ENCODE peak calls at places on chromosomes 4 and X, in seven cellular contexts. One of them, this sample, is unnamed.

GRCh38 chr4:137545461-137545861 is 13.2 kb upstream of the PCDH18 start:
- DNase-seq in colonic mucosa: no peak
- DNase-seq in AG08396: peak; percentile 67
- DNase-seq in amniotic epithelial cell: peak; percentile 98
- DNase-seq in activated naive CD8-positive, alpha-beta T cell treated with anti-CD3 and anti-CD28 coated beads, Interleukin-2, amount 10 ng/mL, durations not matched to agents 7 days and 5 days: no peak
- DNase-seq in stromal cell of bone marrow: peak; percentile 84
- DNase-seq in WERI-Rb-1: no peak
- DNase-seq in this sample: no peak

GRCh38 chr4:105651879-105652640 is 56.4 kb downstream of the INTS12 start:
- DNase-seq in AG08396: no peak
- DNase-seq in amniotic epithelial cell: no peak
- DNase-seq in stromal cell of bone marrow: no peak
- DNase-seq in WERI-Rb-1: no peak
- DNase-seq in colonic mucosa: no peak
- DNase-seq in activated naive CD8-positive, alpha-beta T cell treated with anti-CD3 and anti-CD28 coated beads, Interleukin-2, amount 10 ng/mL, durations not matched to agents 7 days and 5 days: no peak
- DNase-seq in this sample: no peak

GRCh38 chr4:98710831-98711230 is 52.4 kb upstream of the TSPAN5 start:
- DNase-seq in amniotic epithelial cell: peak; percentile 34
- DNase-seq in stromal cell of bone marrow: no peak
- DNase-seq in colonic mucosa: no peak
- DNase-seq in activated naive CD8-positive, alpha-beta T cell treated with anti-CD3 and anti-CD28 coated beads, Interleukin-2, amount 10 ng/mL, durations not matched to agents 7 days and 5 days: no peak
- DNase-seq in WERI-Rb-1: no peak
- DNase-seq in AG08396: peak; percentile 14
- DNase-seq in this sample: no peak

GRCh38 chrX:48961585-48962091 is 4.2 kb upstream of the OTUD5 start:
- DNase-seq in amniotic epithelial cell: peak; percentile 78
- DNase-seq in activated naive CD8-positive, alpha-beta T cell treated with anti-CD3 and anti-CD28 coated beads, Interleukin-2, amount 10 ng/mL, durations not matched to agents 7 days and 5 days: no peak
- DNase-seq in AG08396: no peak
- DNase-seq in stromal cell of bone marrow: no peak
- DNase-seq in colonic mucosa: no peak
- DNase-seq in WERI-Rb-1: no peak
- DNase-seq in this sample: no peak

GRCh38 chrX:40152173-40152705 is 54.5 kb upstream of the BCOR start:
- DNase-seq in amniotic epithelial cell: no peak
- DNase-seq in colonic mucosa: peak; percentile 54
- DNase-seq in activated naive CD8-positive, alpha-beta T cell treated with anti-CD3 and anti-CD28 coated beads, Interleukin-2, amount 10 ng/mL, durations not matched to agents 7 days and 5 days: no peak
- DNase-seq in stromal cell of bone marrow: no peak
- DNase-seq in AG08396: peak; percentile 63
- DNase-seq in WERI-Rb-1: no peak
- DNase-seq in this sample: no peak

GRCh38 chrX:68432648-68433047 is 647 bp downstream of the OPHN1 start:
- DNase-seq in amniotic epithelial cell: peak; percentile 72
- DNase-seq in WERI-Rb-1: peak; percentile 7
- DNase-seq in colonic mucosa: no peak
- DNase-seq in stromal cell of bone marrow: no peak
- DNase-seq in activated naive CD8-positive, alpha-beta T cell treated with anti-CD3 and anti-CD28 coated beads, Interleukin-2, amount 10 ng/mL, durations not matched to agents 7 days and 5 days: no peak
- DNase-seq in AG08396: no peak
- DNase-seq in this sample: no peak

GRCh38 chr4:40514409-40515025 is 115.1 kb downstream of the RBM47 start:
- DNase-seq in AG08396: no peak
- DNase-seq in stromal cell of bone marrow: no peak
- DNase-seq in activated naive CD8-positive, alpha-beta T cell treated with anti-CD3 and anti-CD28 coated beads, Interleukin-2, amount 10 ng/mL, durations not matched to agents 7 days and 5 days: no peak
- DNase-seq in colonic mucosa: peak; percentile 83
- DNase-seq in WERI-Rb-1: peak; percentile 64
- DNase-seq in amniotic epithelial cell: no peak
- DNase-seq in this sample: no peak

GRCh38 chr4:105758958-105759357 is 50.4 kb downstream of the GSTCD start:
- DNase-seq in WERI-Rb-1: no peak
- DNase-seq in colonic mucosa: no peak
- DNase-seq in stromal cell of bone marrow: no peak
- DNase-seq in AG08396: no peak
- DNase-seq in amniotic epithelial cell: no peak
- DNase-seq in activated naive CD8-positive, alpha-beta T cell treated with anti-CD3 and anti-CD28 coated beads, Interleukin-2, amount 10 ng/mL, durations not matched to agents 7 days and 5 days: no peak
- DNase-seq in this sample: no peak

GRCh38 chr4:69532125-69532524 is 36.4 kb upstream of the UGT2B4 start:
- DNase-seq in activated naive CD8-positive, alpha-beta T cell treated with anti-CD3 and anti-CD28 coated beads, Interleukin-2, amount 10 ng/mL, durations not matched to agents 7 days and 5 days: no peak
- DNase-seq in amniotic epithelial cell: no peak
- DNase-seq in colonic mucosa: no peak
- DNase-seq in stromal cell of bone marrow: no peak
- DNase-seq in WERI-Rb-1: no peak
- DNase-seq in AG08396: no peak
- DNase-seq in this sample: no peak

GRCh38 chr4:770022-770421 is 55.9 kb downstream of the CPLX1 start:
- DNase-seq in activated naive CD8-positive, alpha-beta T cell treated with anti-CD3 and anti-CD28 coated beads, Interleukin-2, amount 10 ng/mL, durations not matched to agents 7 days and 5 days: no peak
- DNase-seq in WERI-Rb-1: peak; percentile 8
- DNase-seq in stromal cell of bone marrow: no peak
- DNase-seq in amniotic epithelial cell: peak; percentile 65
- DNase-seq in AG08396: peak; percentile 70
- DNase-seq in colonic mucosa: no peak
- DNase-seq in this sample: no peak

GRCh38 chr4:139963708-139964107 is 190.3 kb downstream of the MAML3 start:
- DNase-seq in WERI-Rb-1: no peak
- DNase-seq in amniotic epithelial cell: no peak
- DNase-seq in stromal cell of bone marrow: no peak
- DNase-seq in colonic mucosa: no peak
- DNase-seq in activated naive CD8-positive, alpha-beta T cell treated with anti-CD3 and anti-CD28 coated beads, Interleukin-2, amount 10 ng/mL, durations not matched to agents 7 days and 5 days: no peak
- DNase-seq in AG08396: no peak
- DNase-seq in this sample: no peak

GRCh38 chrX:81241753-81242152 is 39.9 kb downstream of the SH3BGRL start:
- DNase-seq in stromal cell of bone marrow: no peak
- DNase-seq in activated naive CD8-positive, alpha-beta T cell treated with anti-CD3 and anti-CD28 coated beads, Interleukin-2, amount 10 ng/mL, durations not matched to agents 7 days and 5 days: no peak
- DNase-seq in AG08396: no peak
- DNase-seq in WERI-Rb-1: no peak
- DNase-seq in amniotic epithelial cell: no peak
- DNase-seq in colonic mucosa: no peak
- DNase-seq in this sample: no peak

GRCh38 chrX:13826770-13827169 is 9.9 kb upstream of the GPM6B start:
- DNase-seq in stromal cell of bone marrow: no peak
- DNase-seq in AG08396: no peak
- DNase-seq in amniotic epithelial cell: no peak
- DNase-seq in colonic mucosa: no peak
- DNase-seq in activated naive CD8-positive, alpha-beta T cell treated with anti-CD3 and anti-CD28 coated beads, Interleukin-2, amount 10 ng/mL, durations not matched to agents 7 days and 5 days: no peak
- DNase-seq in WERI-Rb-1: no peak
- DNase-seq in this sample: no peak

GRCh38 chrX:19627081-19627480 is 111.8 kb upstream of the MAP3K15 start:
- DNase-seq in WERI-Rb-1: no peak
- DNase-seq in AG08396: no peak
- DNase-seq in stromal cell of bone marrow: no peak
- DNase-seq in activated naive CD8-positive, alpha-beta T cell treated with anti-CD3 and anti-CD28 coated beads, Interleukin-2, amount 10 ng/mL, durations not matched to agents 7 days and 5 days: no peak
- DNase-seq in colonic mucosa: no peak
- DNase-seq in amniotic epithelial cell: no peak
- DNase-seq in this sample: no peak

GRCh38 chrX:143648705-143649104 is 12.8 kb upstream of the SLITRK4 start:
- DNase-seq in stromal cell of bone marrow: no peak
- DNase-seq in AG08396: no peak
- DNase-seq in activated naive CD8-positive, alpha-beta T cell treated with anti-CD3 and anti-CD28 coated beads, Interleukin-2, amount 10 ng/mL, durations not matched to agents 7 days and 5 days: no peak
- DNase-seq in WERI-Rb-1: no peak
- DNase-seq in amniotic epithelial cell: no peak
- DNase-seq in colonic mucosa: no peak
- DNase-seq in this sample: no peak

GRCh38 chr4:91025240-91026173 is 898.3 kb downstream of the CCSER1 start:
- DNase-seq in amniotic epithelial cell: no peak
- DNase-seq in colonic mucosa: no peak
- DNase-seq in WERI-Rb-1: no peak
- DNase-seq in activated naive CD8-positive, alpha-beta T cell treated with anti-CD3 and anti-CD28 coated beads, Interleukin-2, amount 10 ng/mL, durations not matched to agents 7 days and 5 days: no peak
- DNase-seq in AG08396: no peak
- DNase-seq in stromal cell of bone marrow: no peak
- DNase-seq in this sample: no peak

GRCh38 chr4:123783936-123784335 is 387.3 kb downstream of the SPRY1 start:
- DNase-seq in activated naive CD8-positive, alpha-beta T cell treated with anti-CD3 and anti-CD28 coated beads, Interleukin-2, amount 10 ng/mL, durations not matched to agents 7 days and 5 days: no peak
- DNase-seq in amniotic epithelial cell: no peak
- DNase-seq in WERI-Rb-1: no peak
- DNase-seq in colonic mucosa: no peak
- DNase-seq in AG08396: no peak
- DNase-seq in stromal cell of bone marrow: no peak
- DNase-seq in this sample: no peak

GRCh38 chr4:133498149-133498548 is 349.1 kb downstream of the PCDH10 start:
- DNase-seq in AG08396: no peak
- DNase-seq in amniotic epithelial cell: no peak
- DNase-seq in activated naive CD8-positive, alpha-beta T cell treated with anti-CD3 and anti-CD28 coated beads, Interleukin-2, amount 10 ng/mL, durations not matched to agents 7 days and 5 days: no peak
- DNase-seq in WERI-Rb-1: no peak
- DNase-seq in stromal cell of bone marrow: no peak
- DNase-seq in colonic mucosa: no peak
- DNase-seq in this sample: no peak

GRCh38 chrX:53441531-53442321 is 7.6 kb upstream of the HSD17B10 start:
- DNase-seq in activated naive CD8-positive, alpha-beta T cell treated with anti-CD3 and anti-CD28 coated beads, Interleukin-2, amount 10 ng/mL, durations not matched to agents 7 days and 5 days: peak; percentile 82
- DNase-seq in amniotic epithelial cell: peak; percentile 50
- DNase-seq in colonic mucosa: peak; percentile 84
- DNase-seq in AG08396: peak; percentile 92
- DNase-seq in WERI-Rb-1: no peak
- DNase-seq in stromal cell of bone marrow: peak; percentile 37
- DNase-seq in this sample: peak; percentile 29

GRCh38 chr4:152655272-152656129 is 24.3 kb downstream of the TMEM154 start:
- DNase-seq in WERI-Rb-1: no peak
- DNase-seq in colonic mucosa: no peak
- DNase-seq in AG08396: no peak
- DNase-seq in stromal cell of bone marrow: no peak
- DNase-seq in activated naive CD8-positive, alpha-beta T cell treated with anti-CD3 and anti-CD28 coated beads, Interleukin-2, amount 10 ng/mL, durations not matched to agents 7 days and 5 days: no peak
- DNase-seq in amniotic epithelial cell: no peak
- DNase-seq in this sample: no peak

GRCh38 chrX:85988353-85988752 is 59.0 kb downstream of the CHM start:
- DNase-seq in AG08396: no peak
- DNase-seq in colonic mucosa: no peak
- DNase-seq in amniotic epithelial cell: no peak
- DNase-seq in WERI-Rb-1: no peak
- DNase-seq in activated naive CD8-positive, alpha-beta T cell treated with anti-CD3 and anti-CD28 coated beads, Interleukin-2, amount 10 ng/mL, durations not matched to agents 7 days and 5 days: no peak
- DNase-seq in stromal cell of bone marrow: no peak
- DNase-seq in this sample: no peak

GRCh38 chr4:186767794-186768193 is 44.1 kb upstream of the FAT1 start:
- DNase-seq in WERI-Rb-1: no peak
- DNase-seq in amniotic epithelial cell: no peak
- DNase-seq in colonic mucosa: no peak
- DNase-seq in stromal cell of bone marrow: no peak
- DNase-seq in activated naive CD8-positive, alpha-beta T cell treated with anti-CD3 and anti-CD28 coated beads, Interleukin-2, amount 10 ng/mL, durations not matched to agents 7 days and 5 days: no peak
- DNase-seq in AG08396: no peak
- DNase-seq in this sample: no peak

GRCh38 chr4:176205299-176205698 is 9.9 kb upstream of the SPATA4 start:
- DNase-seq in colonic mucosa: no peak
- DNase-seq in amniotic epithelial cell: no peak
- DNase-seq in activated naive CD8-positive, alpha-beta T cell treated with anti-CD3 and anti-CD28 coated beads, Interleukin-2, amount 10 ng/mL, durations not matched to agents 7 days and 5 days: no peak
- DNase-seq in AG08396: no peak
- DNase-seq in stromal cell of bone marrow: no peak
- DNase-seq in WERI-Rb-1: no peak
- DNase-seq in this sample: no peak

GRCh38 chr4:23382880-23383279 is 507.0 kb downstream of the PPARGC1A start:
- DNase-seq in activated naive CD8-positive, alpha-beta T cell treated with anti-CD3 and anti-CD28 coated beads, Interleukin-2, amount 10 ng/mL, durations not matched to agents 7 days and 5 days: no peak
- DNase-seq in stromal cell of bone marrow: no peak
- DNase-seq in WERI-Rb-1: no peak
- DNase-seq in colonic mucosa: no peak
- DNase-seq in amniotic epithelial cell: peak; percentile 20
- DNase-seq in AG08396: no peak
- DNase-seq in this sample: no peak

This sample was measured in AG09319.